ENCODE peak calls at places on chromosomes 3 and 15, in six cellular contexts. X is KBM-7; W is NCI-H2029; A is fibroblast of mammary gland; U is pancreas; F is stimulated activated CD4-positive, alpha-beta T cell treated with anti-CD3 and anti-CD28 coated beads, TNF-alpha, amount 100 ng/mL, for 1 hour. Q is an unnamed sample.

GRCh38 chr3:32522682-32523081 is 20.0 kb upstream of the CMTM6 start:
- DNase-seq in X (no peak), W (no peak), A (no peak), U (no peak), F (no peak), Q (no peak)

GRCh38 chr3:46629571-46630517 is 17.5 kb downstream of the FAM240A start:
- DNase-seq in X (peak; percentile 88), W (peak; percentile 88), A (peak; percentile 68), U (peak; percentile 85), F (peak; percentile 43), Q (peak; percentile 87)

GRCh38 chr15:82848201-82848993 is 39.0 kb downstream of the WHAMM start:
- DNase-seq in X (no peak), W (no peak), A (no peak), U (peak; percentile 24), F (no peak), Q (no peak)

GRCh38 chr3:106458952-106459351 is 590.1 kb upstream of the CBLB start:
- DNase-seq in X (no peak), W (no peak), A (no peak), U (no peak), F (no peak), Q (no peak)

GRCh38 chr3:171345112-171345843 is 114.9 kb downstream of the TNIK start:
- DNase-seq in X (no peak), W (peak; percentile 39), A (no peak), U (no peak), F (no peak), Q (no peak)

GRCh38 chr15:74543043-74543422 is 2.0 kb downstream of the ARID3B start:
- DNase-seq in X (no peak), W (no peak), A (no peak), U (no peak), F (no peak), Q (no peak)

GRCh38 chr3:133595341-133595740 is 21.9 kb downstream of the CDV3 start:
- DNase-seq in X (no peak), W (no peak), A (peak; percentile 56), U (no peak), F (no peak), Q (peak; percentile 57)

GRCh38 chr3:182583545-182583944 is 209.8 kb upstream of the ATP11B start:
- DNase-seq in X (no peak), W (no peak), A (no peak), U (no peak), F (no peak), Q (no peak)

GRCh38 chr15:66763186-66764066 is 61.4 kb downstream of the SMAD6 start:
- DNase-seq in X (no peak), W (peak; percentile 13), A (no peak), U (peak; percentile 88), F (no peak), Q (no peak)

GRCh38 chr3:171511450-171511849 is 51.2 kb upstream of the TNIK start:
- DNase-seq in X (no peak), W (no peak), A (no peak), U (no peak), F (no peak), Q (no peak)

Q was measured in Karpas-422.